ENCODE peak calls at places on chromosomes 6 and 20, in seven cellular contexts. P is astrocyte of the spinal cord; Y is activated CD4-positive, alpha-beta T cell treated with anti-CD3 and anti-CD28 coated beads for 24 hours; H is iPS-NIHi11; G is stimulated activated CD8-positive, alpha-beta memory T cell treated with anti-CD3 and anti-CD28 coated beads, Interleukin-7, amount 100 ng/mL, for 24 hours; S is sigmoid colon; B is NCI-H510A treated with DMSO at 0.1 percent for 48 hours. K is an unnamed sample.

GRCh38 chr6:88211446-88211845 is 45.3 kb upstream of the CNR1 start:
- DNase-seq in P (no peak), Y (no peak), H (no peak), G (no peak), S (no peak), B (no peak), K (no peak)

GRCh38 chr20:63409066-63409833 is 48.1 kb upstream of the CHRNA4 start:
- DNase-seq in P (no peak), Y (no peak), H (peak), G (no peak), S (no peak), B (no peak), K (no peak)

GRCh38 chr6:105601541-105602174 is 198.8 kb upstream of the PREP start:
- DNase-seq in P (peak), Y (no peak), H (no peak), G (no peak), S (peak), B (no peak), K (peak)

GRCh38 chr6:146892613-146893401 is 294.0 kb downstream of the ADGB start:
- DNase-seq in P (peak), Y (no peak), H (no peak), G (no peak), S (no peak), B (no peak), K (no peak)

GRCh38 chr20:38776363-38776762 is 28.1 kb downstream of the ACTR5 start:
- DNase-seq in P (no peak), Y (no peak), H (no peak), G (no peak), S (no peak), B (no peak), K (no peak)

GRCh38 chr20:10357974-10358373 is 76.0 kb downstream of the MKKS start:
- DNase-seq in P (no peak), Y (no peak), H (peak), G (no peak), S (no peak), B (no peak), K (no peak)

GRCh38 chr6:16803294-16804006 is 42.2 kb upstream of the ATXN1 start:
- DNase-seq in P (peak), Y (no peak), H (peak), G (no peak), S (peak), B (no peak), K (no peak)

GRCh38 chr6:87393026-87393622 is 14.6 kb upstream of the CFAP206 start:
- DNase-seq in P (peak), Y (no peak), H (peak), G (no peak), S (no peak), B (peak), K (peak)

GRCh38 chr6:34248198-34248726 is 544 bp downstream of the SMIM29 start:
- DNase-seq in P (no peak), Y (no peak), H (peak), G (no peak), S (peak), B (no peak), K (no peak)

GRCh38 chr6:157667211-157668033 is 155.6 kb upstream of the SNX9 start:
- DNase-seq in P (peak), Y (peak), H (peak), G (peak), S (peak), B (peak), K (peak)

GRCh38 chr6:115982453-115982852 is 78.2 kb downstream of the FRK start:
- DNase-seq in P (no peak), Y (no peak), H (no peak), G (no peak), S (no peak), B (no peak), K (no peak)

GRCh38 chr6:139156571-139156970 is 21.7 kb downstream of the HECA start:
- DNase-seq in P (no peak), Y (no peak), H (no peak), G (no peak), S (no peak), B (no peak), K (no peak)

GRCh38 chr6:37306026-37306425 is 47.8 kb upstream of the RNF8 start:
- DNase-seq in P (no peak), Y (no peak), H (no peak), G (no peak), S (no peak), B (peak), K (no peak)

GRCh38 chr6:170429457-170429856 is 122.9 kb downstream of the FAM120B start:
- DNase-seq in P (peak), Y (no peak), H (no peak), G (no peak), S (no peak), B (peak), K (no peak)

GRCh38 chr20:35111141-35111888 is 18.7 kb upstream of the TRPC4AP start:
- DNase-seq in P (peak), Y (no peak), H (no peak), G (no peak), S (no peak), B (no peak), K (no peak)

GRCh38 chr6:89843070-89843469 is 13.4 kb downstream of the CASP8AP2 start:
- DNase-seq in P (peak), Y (no peak), H (no peak), G (no peak), S (no peak), B (no peak), K (no peak)

GRCh38 chr20:12255571-12255970 is 337.9 kb downstream of the BTBD3 start:
- DNase-seq in P (no peak), Y (no peak), H (no peak), G (no peak), S (no peak), B (no peak), K (no peak)

GRCh38 chr20:9903048-9903651 is 64.3 kb upstream of the PAK5 start:
- DNase-seq in P (no peak), Y (no peak), H (peak), G (no peak), S (no peak), B (no peak), K (no peak)

GRCh38 chr6:98832282-98833100 is 1.9 kb upstream of the POU3F2 start:
- DNase-seq in P (peak), Y (no peak), H (peak), G (no peak), S (peak), B (no peak), K (no peak)

GRCh38 chr6:3232017-3232838 is 4.8 kb upstream of the TUBB2B start:
- DNase-seq in P (no peak), Y (no peak), H (no peak), G (no peak), S (no peak), B (peak), K (no peak)

GRCh38 chr6:109087661-109088264 is 6.9 kb downstream of the SESN1 start:
- DNase-seq in P (no peak), Y (no peak), H (no peak), G (no peak), S (no peak), B (no peak), K (no peak)

GRCh38 chr20:3209946-3210317 is 634 bp downstream of the ITPA start:
- DNase-seq in P (peak), Y (no peak), H (no peak), G (no peak), S (no peak), B (no peak), K (no peak)

GRCh38 chr20:39706089-39706721 is 744.1 kb downstream of the DHX35 start:
- DNase-seq in P (peak), Y (no peak), H (no peak), G (no peak), S (peak), B (no peak), K (no peak)

GRCh38 chr20:37940161-37940560 is 37.2 kb downstream of the VSTM2L start:
- DNase-seq in P (no peak), Y (no peak), H (no peak), G (no peak), S (no peak), B (no peak), K (no peak)

GRCh38 chr20:7912551-7912950 is 27.7 kb downstream of the HAO1 start:
- DNase-seq in P (no peak), Y (no peak), H (no peak), G (no peak), S (no peak), B (no peak), K (no peak)

GRCh38 chr6:52909531-52909930 is at the start of gene GSTA3:
- DNase-seq in P (no peak), Y (no peak), H (no peak), G (no peak), S (no peak), B (no peak), K (no peak)

GRCh38 chr6:162999575-163000285 is 272.0 kb downstream of the PACRG start:
- DNase-seq in P (peak), Y (no peak), H (no peak), G (no peak), S (no peak), B (no peak), K (no peak)

K was measured in GM18507.